ENCODE peak calls at places on chromosomes 6 and 20, in four cellular contexts. One of them, this sample, is unnamed.

GRCh38 chr20:9139106-9139808 is 70.4 kb downstream of the PLCB4 start:
- DNase-seq in epithelial cell of esophagus: no peak
- DNase-seq in cardiac fibroblast: no peak
- DNase-seq in HFF-Myc: no peak
- DNase-seq in this sample: no peak

GRCh38 chr20:58897493-58897892 is 45.0 kb downstream of the GNAS start:
- DNase-seq in epithelial cell of esophagus: no peak
- DNase-seq in cardiac fibroblast: no peak
- DNase-seq in HFF-Myc: no peak
- DNase-seq in this sample: no peak

GRCh38 chr6:7996538-7997225 is 67.5 kb downstream of the BLOC1S5 start:
- DNase-seq in epithelial cell of esophagus: peak
- DNase-seq in cardiac fibroblast: peak
- DNase-seq in HFF-Myc: no peak
- DNase-seq in this sample: peak

GRCh38 chr20:17645010-17645409 is 37.0 kb downstream of the RRBP1 start:
- DNase-seq in epithelial cell of esophagus: no peak
- DNase-seq in cardiac fibroblast: no peak
- DNase-seq in HFF-Myc: no peak
- DNase-seq in this sample: no peak

GRCh38 chr6:118934461-118935330 is at the start of gene MCM9:
- DNase-seq in epithelial cell of esophagus: peak
- DNase-seq in cardiac fibroblast: peak
- DNase-seq in HFF-Myc: peak
- DNase-seq in this sample: peak

GRCh38 chr6:89368107-89368506 is 15.6 kb upstream of the UBE2J1 start:
- DNase-seq in epithelial cell of esophagus: peak
- DNase-seq in cardiac fibroblast: peak
- DNase-seq in HFF-Myc: no peak
- DNase-seq in this sample: peak

GRCh38 chr6:48826884-48827701 is 636.0 kb downstream of the MMUT start:
- DNase-seq in epithelial cell of esophagus: peak
- DNase-seq in cardiac fibroblast: peak
- DNase-seq in HFF-Myc: peak
- DNase-seq in this sample: peak

GRCh38 chr20:59835448-59836395 is 97.7 kb downstream of the SYCP2 start:
- DNase-seq in epithelial cell of esophagus: peak
- DNase-seq in cardiac fibroblast: peak
- DNase-seq in HFF-Myc: no peak
- DNase-seq in this sample: peak

GRCh38 chr20:36441416-36441815 is 99.9 kb upstream of the MYL9 start:
- DNase-seq in epithelial cell of esophagus: no peak
- DNase-seq in cardiac fibroblast: no peak
- DNase-seq in HFF-Myc: no peak
- DNase-seq in this sample: no peak

GRCh38 chr6:132666118-132666517 is 7.1 kb upstream of the TAAR1 start:
- DNase-seq in epithelial cell of esophagus: peak
- DNase-seq in cardiac fibroblast: no peak
- DNase-seq in HFF-Myc: no peak
- DNase-seq in this sample: no peak

GRCh38 chr20:8095648-8096572 is 36.2 kb upstream of the PLCB1 start:
- DNase-seq in epithelial cell of esophagus: peak
- DNase-seq in cardiac fibroblast: peak
- DNase-seq in HFF-Myc: no peak
- DNase-seq in this sample: peak

GRCh38 chr20:62953167-62953838 is 794 bp downstream of the SLC17A9 start:
- DNase-seq in epithelial cell of esophagus: no peak
- DNase-seq in cardiac fibroblast: no peak
- DNase-seq in HFF-Myc: no peak
- DNase-seq in this sample: no peak
- H3K4me3 ChIP-seq in epithelial cell of esophagus: no peak
- H3K4me3 ChIP-seq in cardiac fibroblast: no peak
- H3K4me3 ChIP-seq in HFF-Myc: peak
- H3K4me3 ChIP-seq in this sample: peak

DNA sequence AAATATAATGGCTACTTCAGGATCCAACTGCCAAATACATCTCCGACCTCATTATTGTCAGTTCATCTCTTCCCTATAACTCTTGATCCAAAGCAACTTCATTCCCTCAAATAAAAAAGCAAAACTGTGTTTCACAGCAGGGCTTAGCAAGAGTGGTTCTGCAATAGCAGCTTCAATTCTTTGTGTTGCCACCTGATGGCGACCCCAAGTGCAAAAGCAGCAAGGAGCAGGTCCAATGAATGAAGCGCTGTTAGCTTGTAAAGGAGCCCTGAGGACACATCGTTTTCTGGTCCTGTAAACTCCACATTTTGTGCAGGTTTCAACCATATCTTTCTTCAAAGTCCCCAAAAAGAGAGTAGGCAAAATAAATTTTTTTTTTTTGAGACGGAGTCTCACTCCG is 19.6 kb downstream of the RTN4IP1 start:
- DNase-seq in epithelial cell of esophagus: peak
- DNase-seq in cardiac fibroblast: peak
- DNase-seq in HFF-Myc: no peak
- DNase-seq in this sample: no peak
- TF ChIP-seq CTCF in epithelial cell of esophagus: peak
- TF ChIP-seq CTCF in cardiac fibroblast: peak
- TF ChIP-seq CTCF in HFF-Myc: peak
- TF ChIP-seq CTCF in this sample: peak

DNA sequence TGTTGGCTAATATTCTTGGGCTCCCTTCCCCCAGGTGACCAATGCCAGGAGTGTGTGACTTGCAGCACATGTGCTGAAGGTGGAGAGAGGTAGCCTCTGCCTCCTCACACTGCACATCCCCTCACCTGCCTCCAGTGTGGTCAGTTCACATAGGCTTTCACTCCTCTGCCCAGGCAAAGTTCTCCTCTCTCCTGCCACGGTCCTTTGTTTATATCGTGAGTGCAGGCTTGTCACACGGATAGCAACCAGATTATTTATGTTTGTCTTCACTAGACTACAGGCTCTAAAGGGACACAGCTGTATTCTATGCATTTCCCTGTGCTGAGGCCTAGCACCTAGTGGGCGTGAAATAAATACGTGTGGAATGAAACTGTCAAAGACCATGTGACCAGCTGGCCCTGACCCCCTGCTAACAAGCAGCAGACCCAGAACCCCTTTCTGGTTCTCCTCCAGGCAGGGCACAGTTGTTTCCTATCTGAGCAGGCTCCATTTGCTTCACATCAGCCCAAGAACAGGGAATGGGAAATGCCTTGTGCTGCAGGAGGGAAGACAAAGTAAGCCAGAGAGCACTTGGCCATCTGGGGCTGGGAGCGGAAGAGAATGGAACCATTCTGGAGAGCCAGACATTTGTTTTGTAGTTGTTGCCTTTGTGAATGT is 42.3 kb downstream of the UNC5CL start:
- DNase-seq in epithelial cell of esophagus: no peak
- DNase-seq in cardiac fibroblast: peak
- DNase-seq in HFF-Myc: peak
- DNase-seq in this sample: peak
- H3K4me3 ChIP-seq in epithelial cell of esophagus: no peak
- H3K4me3 ChIP-seq in cardiac fibroblast: no peak
- H3K4me3 ChIP-seq in HFF-Myc: no peak
- H3K4me3 ChIP-seq in this sample: no peak

GRCh38 chr6:87155920-87156600 is 695 bp downstream of the ZNF292 start:
- DNase-seq in epithelial cell of esophagus: peak
- DNase-seq in cardiac fibroblast: peak
- DNase-seq in HFF-Myc: peak
- DNase-seq in this sample: peak

GRCh38 chr6:87151786-87152527 is 3.4 kb upstream of the ZNF292 start:
- DNase-seq in epithelial cell of esophagus: peak
- DNase-seq in cardiac fibroblast: peak
- DNase-seq in HFF-Myc: peak
- DNase-seq in this sample: peak

GRCh38 chr6:87154641-87155271 is 609 bp upstream of the ZNF292 start:
- DNase-seq in epithelial cell of esophagus: peak
- DNase-seq in cardiac fibroblast: peak
- DNase-seq in HFF-Myc: peak
- DNase-seq in this sample: peak

GRCh38 chr6:87152528-87152950 is 2.8 kb upstream of the ZNF292 start:
- DNase-seq in epithelial cell of esophagus: peak
- DNase-seq in cardiac fibroblast: peak
- DNase-seq in HFF-Myc: peak
- DNase-seq in this sample: peak

GRCh38 chr6:87155272-87155919 is at the start of gene ZNF292:
- DNase-seq in epithelial cell of esophagus: peak
- DNase-seq in cardiac fibroblast: peak
- DNase-seq in HFF-Myc: peak
- DNase-seq in this sample: peak
- TF ChIP-seq CTCF in epithelial cell of esophagus: no peak
- TF ChIP-seq CTCF in cardiac fibroblast: no peak
- TF ChIP-seq CTCF in HFF-Myc: no peak
- TF ChIP-seq CTCF in this sample: no peak

GRCh38 chr6:32109765-32110160 is 625 bp upstream of the TNXB start:
- DNase-seq in epithelial cell of esophagus: no peak
- DNase-seq in cardiac fibroblast: no peak
- DNase-seq in HFF-Myc: no peak
- DNase-seq in this sample: no peak

GRCh38 chr6:32107447-32107846 is 1.7 kb downstream of the TNXB start:
- DNase-seq in epithelial cell of esophagus: no peak
- DNase-seq in cardiac fibroblast: peak
- DNase-seq in HFF-Myc: no peak
- DNase-seq in this sample: no peak

GRCh38 chr6:32108094-32108627 is 977 bp downstream of the TNXB start:
- DNase-seq in epithelial cell of esophagus: no peak
- DNase-seq in cardiac fibroblast: peak
- DNase-seq in HFF-Myc: no peak
- DNase-seq in this sample: peak

GRCh38 chr6:32109114-32109764 is at the start of gene TNXB:
- DNase-seq in epithelial cell of esophagus: no peak
- DNase-seq in cardiac fibroblast: no peak
- DNase-seq in HFF-Myc: no peak
- DNase-seq in this sample: no peak

DNA sequence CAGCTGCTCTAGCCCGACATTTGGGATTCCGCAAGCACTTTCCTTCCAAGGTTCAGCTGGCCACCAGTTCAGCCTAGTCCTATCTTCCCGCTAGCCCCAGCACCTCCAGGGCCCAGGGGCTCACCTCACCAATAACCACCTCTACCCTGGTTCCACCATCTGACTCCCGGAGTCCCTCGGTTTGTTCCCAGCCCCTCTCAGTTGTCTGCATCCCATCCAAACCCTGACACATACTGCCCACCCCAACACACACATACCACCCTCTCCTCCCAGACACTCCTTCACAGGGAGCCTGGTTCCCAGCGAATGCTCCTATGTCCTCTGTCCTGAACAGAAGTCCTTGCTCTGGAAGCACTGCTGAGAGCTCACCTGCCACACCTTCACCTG is 418 bp downstream of the TNXB start:
- DNase-seq in epithelial cell of esophagus: no peak
- DNase-seq in cardiac fibroblast: no peak
- DNase-seq in HFF-Myc: no peak
- DNase-seq in this sample: no peak
- H3K4me3 ChIP-seq in epithelial cell of esophagus: no peak
- H3K4me3 ChIP-seq in cardiac fibroblast: peak
- H3K4me3 ChIP-seq in HFF-Myc: no peak
- H3K4me3 ChIP-seq in this sample: peak